ENCODE peak calls at places on chromosomes 4 and X, in four cellular contexts. E, R, C and Z are unnamed samples.

GRCh38 chrX:77785400-77785745 is 643 bp downstream of the ATRX start:
- DNase-seq in E (peak; percentile 30), R (peak; percentile 31), C (peak; percentile 20), Z (no peak)

GRCh38 chrX:153984351-153985178 is 12.0 kb downstream of the TMEM187 start:
- DNase-seq in E (no peak), R (no peak), C (no peak), Z (no peak)

GRCh38 chr4:6172093-6172926 is 28.0 kb downstream of the JAKMIP1 start:
- DNase-seq in E (no peak), R (no peak), C (no peak), Z (no peak)

GRCh38 chr4:121951570-121952110 is at the start of gene TRPC3:
- DNase-seq in E (no peak), R (peak; percentile 71), C (peak; percentile 47), Z (no peak)

GRCh38 chr4:105677689-105678088 is 30.8 kb downstream of the INTS12 start:
- DNase-seq in E (peak; percentile 75), R (no peak), C (no peak), Z (no peak)

GRCh38 chr4:128782875-128783614 is 26.5 kb upstream of the JADE1 start:
- DNase-seq in E (peak; percentile 3), R (no peak), C (no peak), Z (no peak)

GRCh38 chr4:159455675-159456235 is 352.9 kb downstream of the RAPGEF2 start:
- DNase-seq in E (peak; percentile 66), R (peak; percentile 57), C (peak; percentile 62), Z (no peak)

GRCh38 chr4:6229095-6229494 is 28.7 kb upstream of the JAKMIP1 start:
- DNase-seq in E (no peak), R (no peak), C (no peak), Z (no peak)

GRCh38 chr4:730511-730910 is 24.9 kb downstream of the PCGF3 start:
- DNase-seq in E (no peak), R (no peak), C (no peak), Z (no peak)

GRCh38 chr4:185108185-185108584 is 34.9 kb upstream of the SLC25A4 start:
- DNase-seq in E (no peak), R (no peak), C (no peak), Z (no peak)
- H3K27ac ChIP-seq in E (no peak overlapping the region), R (no peak overlapping the region), C (peak overlapping the region; percentile 17), Z (no peak overlapping the region)

DNA sequence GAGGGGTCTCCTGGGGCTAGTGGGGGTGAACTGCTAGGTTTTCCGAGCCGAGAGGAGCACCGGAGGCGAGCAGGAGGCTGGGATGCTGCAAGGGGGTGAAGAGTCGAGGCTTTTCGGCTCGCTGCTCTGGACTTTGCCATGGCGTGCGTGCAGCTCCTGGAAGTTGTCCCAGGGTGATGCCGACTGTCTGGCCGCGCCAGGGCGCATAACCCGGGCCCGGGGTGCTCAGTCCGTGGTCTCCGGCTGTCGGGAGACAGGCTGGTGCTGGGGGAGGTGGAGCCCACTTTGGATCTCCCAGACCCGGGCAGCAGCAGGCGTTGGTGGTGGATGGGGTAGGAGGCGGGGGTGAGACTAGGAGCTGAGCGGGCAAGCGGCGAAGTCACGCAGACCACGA is 777 bp downstream of the GRIA3 start:
- DNase-seq in E (no peak), R (peak; percentile 38), C (peak; percentile 46), Z (no peak)
- H3K27ac ChIP-seq in E (no peak overlapping the region), R (no peak overlapping the region), C (no peak overlapping the region), Z (no peak overlapping the region)

GRCh38 chr4:15001248-15001824 is 945 bp upstream of the CPEB2 start:
- DNase-seq in E (peak; percentile 53), R (peak; percentile 73), C (peak; percentile 83), Z (peak; percentile 71)

GRCh38 chr4:15001825-15002658 is at the start of gene CPEB2:
- DNase-seq in E (peak; percentile 88), R (peak; percentile 98), C (peak; percentile 98), Z (peak; percentile 71)

GRCh38 chr4:15003891-15004700 is 1.8 kb downstream of the CPEB2 start:
- DNase-seq in E (peak; percentile 10), R (peak; percentile 58), C (peak; percentile 73), Z (no peak)

GRCh38 chr4:15003441-15003890 is 1.2 kb downstream of the CPEB2 start:
- DNase-seq in E (peak; percentile 18), R (peak; percentile 54), C (peak; percentile 82), Z (no peak)

GRCh38 chr4:15002659-15003440 is 569 bp downstream of the CPEB2 start:
- DNase-seq in E (peak; percentile 59), R (peak; percentile 88), C (peak; percentile 83), Z (peak; percentile 64)
- H3K27ac ChIP-seq in E (peak overlapping the region; percentile 83), R (peak overlapping the region; percentile 96), C (peak overlapping the region; percentile 100), Z (peak overlapping the region; percentile 98)

DNA sequence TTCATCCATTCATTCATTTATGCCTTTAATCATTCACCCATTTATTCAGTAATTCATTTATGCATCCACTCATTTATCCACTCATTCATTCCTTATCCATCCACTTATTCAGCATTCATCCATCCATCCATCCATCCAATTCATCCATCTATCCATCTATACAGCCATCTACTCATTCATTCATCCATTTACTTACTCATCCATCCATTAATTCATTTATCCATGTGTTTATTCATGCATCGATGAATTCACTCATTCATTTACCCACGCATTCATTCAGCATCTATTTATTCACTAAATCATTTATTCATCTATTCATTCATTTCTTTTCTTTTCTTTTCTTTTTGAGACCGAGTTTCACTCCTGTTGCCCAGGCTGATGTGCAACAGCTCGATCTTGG is 10.4 kb downstream of the P2RY8 start:
- DNase-seq in E (no peak), R (no peak), C (no peak), Z (no peak)
- H3K27ac ChIP-seq in E (no peak overlapping the region), R (no peak overlapping the region), C (no peak overlapping the region), Z (no peak overlapping the region)

DNA sequence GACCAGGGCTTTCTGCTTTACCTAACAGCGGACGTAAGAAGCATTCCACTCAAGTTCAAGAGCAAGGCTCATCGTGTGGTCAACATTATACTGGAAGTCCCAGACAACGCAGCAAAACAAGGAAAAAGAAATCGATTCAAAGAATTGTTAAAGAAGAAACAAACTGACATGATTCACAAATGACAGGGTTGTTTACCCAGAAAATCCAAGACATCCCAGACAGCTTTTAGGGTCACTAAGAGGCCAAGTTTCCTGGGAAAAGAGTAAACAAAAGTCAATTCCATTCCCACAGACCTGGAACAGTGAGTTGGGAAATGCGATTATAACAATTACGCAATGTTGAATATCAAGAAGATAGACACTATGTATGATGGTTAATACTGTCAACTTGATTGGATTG is 21.5 kb upstream of the HTRA3 start:
- DNase-seq in E (peak; percentile 68), R (no peak), C (no peak), Z (no peak)
- H3K27ac ChIP-seq in E (peak overlapping the region; percentile 73), R (no peak overlapping the region), C (peak overlapping the region; percentile 77), Z (no peak overlapping the region)

GRCh38 chrX:46279214-46279924 is 265.9 kb downstream of the ZNF674 start:
- DNase-seq in E (no peak), R (no peak), C (no peak), Z (no peak)
- H3K27ac ChIP-seq in E (peak overlapping the region; percentile 61), R (no peak overlapping the region), C (no peak overlapping the region), Z (peak overlapping the region; percentile 76)

GRCh38 chr4:21811576-21811975 is 137.0 kb downstream of the KCNIP4 start:
- DNase-seq in E (peak; percentile 22), R (no peak), C (no peak), Z (no peak)
- H3K27ac ChIP-seq in E (no peak overlapping the region), R (no peak overlapping the region), C (no peak overlapping the region), Z (no peak overlapping the region)

GRCh38 chr4:169625886-169626285 is 5.5 kb downstream of the CLCN3 start:
- DNase-seq in E (no peak), R (no peak), C (no peak), Z (no peak)

GRCh38 chr4:169630069-169630468 is 9.7 kb downstream of the CLCN3 start:
- DNase-seq in E (no peak), R (no peak), C (no peak), Z (no peak)

GRCh38 chr4:169628579-169628978 is 8.2 kb downstream of the CLCN3 start:
- DNase-seq in E (no peak), R (no peak), C (no peak), Z (no peak)

GRCh38 chr4:169627307-169627706 is 6.9 kb downstream of the CLCN3 start:
- DNase-seq in E (no peak), R (no peak), C (no peak), Z (no peak)

GRCh38 chr4:169626328-169627282 is 6.2 kb downstream of the CLCN3 start:
- DNase-seq in E (no peak), R (peak; percentile 18), C (no peak), Z (no peak)
- H3K27ac ChIP-seq in E (no peak overlapping the region), R (no peak overlapping the region), C (no peak overlapping the region), Z (no peak overlapping the region)